ENCODE peak calls at places on chromosomes 13 and 19, in nine cellular contexts. S is H54; R is stimulated activated CD4-positive, alpha-beta T cell treated with anti-CD3 and anti-CD28 coated beads, TNF-alpha, amount 100 ng/mL, for 1 hour; H is activated T-helper 1 cell treated with Interleukin-2 at 50 U/mL for 16 hours; K is iris pigment epithelial cell; D is stomach; B is GM23248; Z is amniotic stem cell; P is activated naive CD8-positive, alpha-beta T cell treated with anti-CD3 and anti-CD28 coated beads for 36 hours. X is an unnamed sample.

GRCh38 chr19:50203281-50204080 is at the start of gene MYH14:
- DNase-seq in S (no peak), R (no peak), H (no peak), K (peak; percentile 65), D (peak; percentile 96), B (peak; percentile 63), Z (no peak), P (peak; percentile 24), X (no peak)

GRCh38 chr19:2727640-2727944 is 6.4 kb upstream of the DIRAS1 start:
- DNase-seq in S (peak; percentile 92), R (no peak), H (no peak), K (peak; percentile 4), D (no peak), B (peak; percentile 74), Z (no peak), P (no peak), X (no peak)

GRCh38 chr13:113121183-113121927 is 1.2 kb upstream of the F10 start:
- DNase-seq in S (no peak), R (no peak), H (no peak), K (no peak), D (no peak), B (no peak), Z (no peak), P (no peak), X (no peak)

GRCh38 chr13:74768521-74769090 is 634.4 kb upstream of the KLF12 start:
- DNase-seq in S (no peak), R (no peak), H (no peak), K (peak; percentile 15), D (no peak), B (no peak), Z (no peak), P (no peak), X (no peak)

GRCh38 chr13:45863716-45864590 is 12.4 kb upstream of the SIAH3 start:
- DNase-seq in S (no peak), R (no peak), H (no peak), K (no peak), D (no peak), B (no peak), Z (no peak), P (no peak), X (no peak)

GRCh38 chr13:23619073-23619855 is 49.1 kb downstream of the TNFRSF19 start:
- DNase-seq in S (no peak), R (no peak), H (no peak), K (no peak), D (no peak), B (peak; percentile 24), Z (no peak), P (no peak), X (no peak)

GRCh38 chr19:31253816-31254551 is 95.3 kb downstream of the TSHZ3 start:
- DNase-seq in S (no peak), R (no peak), H (no peak), K (peak; percentile 22), D (no peak), B (no peak), Z (no peak), P (no peak), X (peak; percentile 22)

GRCh38 chr13:51125495-51126226 is 14.6 kb upstream of the C13orf42 start:
- DNase-seq in S (peak; percentile 17), R (no peak), H (no peak), K (peak; percentile 66), D (peak; percentile 53), B (peak; percentile 84), Z (peak; percentile 21), P (peak; percentile 40), X (peak; percentile 50)

GRCh38 chr13:53007872-53008271 is 20.7 kb upstream of the OLFM4 start:
- DNase-seq in S (no peak), R (no peak), H (no peak), K (no peak), D (no peak), B (no peak), Z (no peak), P (no peak), X (no peak)

X was measured in RPMI8226.